ENCODE peak calls at places on chromosomes 7 and 10, in ten cellular contexts. J is posterior cingulate gyrus; I is activated naive CD4-positive, alpha-beta T cell; U is GM18507; A is A549; H is T-helper 2 cell; F is memory B cell; Z is GM04503; V is SW480; L is aorta. S is an unnamed sample.

GRCh38 chr7:2956526-2957368 is 86.9 kb downstream of the CARD11 start:
- DNase-seq in J (no peak), I (no peak), U (no peak), A (peak; percentile 52), H (no peak), F (no peak), Z (peak; percentile 1), V (peak; percentile 31), L (peak; percentile 17), S (peak; percentile 18)

GRCh38 chr10:43753397-43754061 is 104.8 kb upstream of the ZNF32 start:
- DNase-seq in J (no peak), I (no peak), U (no peak), A (no peak), H (no peak), F (no peak), Z (no peak), V (no peak), L (no peak), S (no peak)

GRCh38 chr10:54800677-54801480 is at the start of gene PCDH15:
- DNase-seq in J (peak; percentile 31), I (no peak), U (no peak), A (no peak), H (no peak), F (no peak), Z (no peak), V (peak; percentile 48), L (no peak), S (no peak)

GRCh38 chr10:33139191-33139646 is 181.2 kb upstream of the ITGB1 start:
- DNase-seq in J (no peak), I (peak; percentile 46), U (no peak), A (no peak), H (peak; percentile 79), F (peak; percentile 31), Z (no peak), V (peak; percentile 53), L (no peak), S (no peak)

GRCh38 chr10:88278912-88279311 is 304.2 kb downstream of the RNLS start:
- DNase-seq in J (no peak), I (no peak), U (no peak), A (no peak), H (no peak), F (no peak), Z (no peak), V (no peak), L (no peak), S (no peak)

GRCh38 chr7:148276291-148277041 is 314.1 kb upstream of the C7orf33 start:
- DNase-seq in J (peak; percentile 20), I (no peak), U (no peak), A (no peak), H (no peak), F (peak; percentile 6), Z (no peak), V (no peak), L (no peak), S (no peak)

GRCh38 chr10:6409982-6410694 is 169.9 kb downstream of the PRKCQ start:
- DNase-seq in J (no peak), I (peak; percentile 13), U (no peak), A (no peak), H (peak; percentile 7), F (no peak), Z (no peak), V (no peak), L (no peak), S (no peak)

GRCh38 chr7:2399848-2400587 is 3.4 kb upstream of the CHST12 start:
- DNase-seq in J (peak; percentile 52), I (no peak), U (no peak), A (peak; percentile 44), H (no peak), F (no peak), Z (peak; percentile 95), V (peak; percentile 80), L (peak; percentile 90), S (peak; percentile 92)

GRCh38 chr7:13115157-13115772 is 427.8 kb downstream of the ARL4A start:
- DNase-seq in J (no peak), I (no peak), U (no peak), A (no peak), H (no peak), F (no peak), Z (no peak), V (no peak), L (no peak), S (no peak)

GRCh38 chr10:61907011-61907410 is 5.5 kb downstream of the ARID5B start:
- DNase-seq in J (no peak), I (no peak), U (no peak), A (no peak), H (no peak), F (no peak), Z (no peak), V (no peak), L (no peak), S (no peak)

GRCh38 chr7:44849277-44850210 is 1.7 kb upstream of the H2AZ2 start:
- DNase-seq in J (no peak), I (no peak), U (no peak), A (no peak), H (no peak), F (no peak), Z (no peak), V (no peak), L (no peak), S (no peak)

GRCh38 chr7:33959676-33960075 is 54.3 kb downstream of the BMPER start:
- DNase-seq in J (no peak), I (no peak), U (no peak), A (no peak), H (no peak), F (no peak), Z (no peak), V (no peak), L (no peak), S (no peak)

GRCh38 chr10:72039377-72039776 is 49.0 kb downstream of the SPOCK2 start:
- DNase-seq in J (no peak), I (no peak), U (no peak), A (no peak), H (no peak), F (no peak), Z (no peak), V (no peak), L (no peak), S (no peak)

GRCh38 chr7:38374507-38374906 is 101.1 kb upstream of the TARP start:
- DNase-seq in J (no peak), I (peak; percentile 37), U (peak; percentile 20), A (peak; percentile 39), H (peak; percentile 39), F (peak; percentile 53), Z (no peak), V (peak; percentile 32), L (no peak), S (no peak)

GRCh38 chr7:130733866-130734524 is at the start of gene KLF14:
- DNase-seq in J (no peak), I (no peak), U (peak; percentile 23), A (no peak), H (peak; percentile 18), F (peak; percentile 29), Z (no peak), V (peak; percentile 46), L (no peak), S (no peak)

GRCh38 chr7:73742753-73743641 is 4.4 kb upstream of the ABHD11 start:
- DNase-seq in J (peak; percentile 19), I (no peak), U (no peak), A (no peak), H (no peak), F (peak; percentile 61), Z (no peak), V (peak; percentile 100), L (peak; percentile 80), S (no peak)